ENCODE peak calls at places on chromosomes 2 and 18, in nine cellular contexts. K is HCT116, N is K562, G is Panc1, Y is stomach, J is upper lobe of left lung, E is HL-60, I is GM23338, L is sigmoid colon. O is an unnamed sample.

GRCh38 chr2:191270303-191271178 is 25.3 kb downstream of the MYO1B start:
- DNase-seq in K (no peak), N (no peak), G (no peak), Y (no peak), J (no peak), E (no peak), I (no peak), L (no peak), O (no peak)

GRCh38 chr18:58552057-58552461 is 76.8 kb downstream of the ALPK2 start:
- DNase-seq in K (no peak), N (no peak), G (no peak), Y (no peak), J (no peak), E (peak), I (no peak), L (no peak), O (no peak)

GRCh38 chr2:154963509-154963908 is 265.0 kb downstream of the KCNJ3 start:
- DNase-seq in K (no peak), N (no peak), G (no peak), Y (no peak), J (no peak), E (no peak), I (no peak), L (no peak), O (no peak)

GRCh38 chr2:190627881-190628412 is 20.9 kb upstream of the NAB1 start:
- DNase-seq in K (no peak), N (no peak), G (no peak), Y (no peak), J (no peak), E (no peak), I (peak), L (no peak), O (no peak)

GRCh38 chr2:65113229-65113628 is 16.7 kb downstream of the RAB1A start:
- DNase-seq in K (no peak), N (no peak), G (no peak), Y (no peak), J (no peak), E (no peak), I (no peak), L (no peak), O (no peak)

GRCh38 chr2:18399601-18400000 is 160.9 kb downstream of the RDH14 start:
- DNase-seq in K (no peak), N (no peak), G (no peak), Y (no peak), J (no peak), E (no peak), I (no peak), L (no peak), O (no peak)

GRCh38 chr2:20488136-20488705 is 41.3 kb downstream of the RHOB start:
- DNase-seq in K (no peak), N (no peak), G (no peak), Y (peak), J (peak), E (no peak), I (no peak), L (peak), O (no peak)

GRCh38 chr2:221283896-221284295 is 288.2 kb downstream of the EPHA4 start:
- DNase-seq in K (no peak), N (no peak), G (no peak), Y (no peak), J (no peak), E (no peak), I (no peak), L (no peak), O (no peak)

GRCh38 chr18:35409921-35410320 is 32.8 kb upstream of the ZNF396 start:
- DNase-seq in K (no peak), N (peak), G (no peak), Y (no peak), J (no peak), E (no peak), I (no peak), L (no peak), O (no peak)

GRCh38 chr2:75602724-75603342 is 42.1 kb upstream of the EVA1A start:
- DNase-seq in K (no peak), N (no peak), G (no peak), Y (no peak), J (peak), E (no peak), I (no peak), L (no peak), O (peak)

GRCh38 chr2:163247151-163247872 is 408.7 kb upstream of the KCNH7 start:
- DNase-seq in K (no peak), N (no peak), G (no peak), Y (no peak), J (no peak), E (no peak), I (peak), L (no peak), O (no peak)

GRCh38 chr18:50287028-50287440 is 458 bp downstream of the CXXC1 start:
- DNase-seq in K (no peak), N (no peak), G (no peak), Y (no peak), J (no peak), E (peak), I (no peak), L (peak), O (no peak)

GRCh38 chr2:191582355-191582754 is 95.6 kb upstream of the NABP1 start:
- DNase-seq in K (no peak), N (no peak), G (no peak), Y (no peak), J (no peak), E (no peak), I (no peak), L (no peak), O (no peak)

GRCh38 chr2:156437272-156437671 is 1.1 kb downstream of the GPD2 start:
- DNase-seq in K (no peak), N (peak), G (no peak), Y (peak), J (peak), E (peak), I (no peak), L (peak), O (no peak)

GRCh38 chr2:162085090-162085891 is 11.3 kb upstream of the DPP4 start:
- DNase-seq in K (no peak), N (no peak), G (no peak), Y (no peak), J (no peak), E (no peak), I (no peak), L (no peak), O (no peak)

GRCh38 chr2:41936751-41937463 is 110.9 kb upstream of the PKDCC start:
- DNase-seq in K (no peak), N (no peak), G (no peak), Y (no peak), J (no peak), E (no peak), I (no peak), L (no peak), O (no peak)

GRCh38 chr2:65504814-65505697 is 72.7 kb upstream of the SPRED2 start:
- DNase-seq in K (no peak), N (no peak), G (no peak), Y (no peak), J (peak), E (no peak), I (no peak), L (no peak), O (no peak)

DNA sequence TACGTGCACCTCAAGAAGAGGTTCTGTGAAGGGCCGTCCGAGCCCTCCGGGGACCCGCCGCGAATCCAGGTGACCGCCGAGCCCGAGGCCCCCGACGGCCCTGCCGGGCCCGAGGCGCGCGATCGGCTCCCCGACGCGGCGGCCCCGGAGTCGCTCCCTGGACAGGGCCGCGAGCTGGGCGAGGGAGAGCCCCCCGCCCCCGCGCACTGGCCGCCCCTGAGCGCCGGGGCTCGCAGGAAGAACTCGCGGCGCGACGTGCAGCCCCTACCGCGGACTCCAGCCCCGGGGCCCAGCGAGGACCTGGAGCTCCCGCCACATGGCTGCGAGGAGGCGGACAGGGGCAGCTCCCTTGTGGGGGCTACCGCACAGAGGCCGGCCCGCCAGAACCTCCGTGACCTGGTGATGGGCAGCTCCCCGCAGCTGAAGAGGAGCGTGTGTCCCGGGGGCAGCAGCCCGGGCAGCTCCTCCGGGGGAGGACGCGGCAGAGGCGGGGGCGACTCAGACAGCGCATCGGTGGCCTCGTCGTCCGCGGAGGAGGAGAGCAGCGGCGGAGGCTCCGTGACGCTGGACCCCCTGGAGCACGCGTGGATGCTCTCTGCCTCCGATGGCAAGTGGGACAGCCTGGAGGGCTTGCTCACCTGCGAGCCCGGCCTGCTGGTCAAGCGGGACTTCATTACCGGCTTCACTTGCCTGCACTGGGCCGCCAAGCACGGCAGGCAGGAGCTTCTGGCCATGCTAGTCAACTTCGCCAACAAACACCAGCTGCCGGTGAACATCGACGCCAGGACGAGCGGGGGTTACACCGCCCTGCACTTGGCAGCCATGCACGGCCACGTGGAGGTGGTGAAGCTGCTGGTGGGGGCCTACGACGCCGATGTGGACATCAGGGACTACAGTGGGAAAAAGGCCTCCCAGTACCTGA is 812 bp downstream of the SOWAHC start:
- DNase-seq in K (no peak), N (no peak), G (no peak), Y (no peak), J (no peak), E (no peak), I (peak), L (peak), O (no peak)
- H3K27ac ChIP-seq in K (peak), N (no peak), G (peak), Y (peak), J (peak), E (no peak), I (no peak), L (peak), O (peak)

DNA sequence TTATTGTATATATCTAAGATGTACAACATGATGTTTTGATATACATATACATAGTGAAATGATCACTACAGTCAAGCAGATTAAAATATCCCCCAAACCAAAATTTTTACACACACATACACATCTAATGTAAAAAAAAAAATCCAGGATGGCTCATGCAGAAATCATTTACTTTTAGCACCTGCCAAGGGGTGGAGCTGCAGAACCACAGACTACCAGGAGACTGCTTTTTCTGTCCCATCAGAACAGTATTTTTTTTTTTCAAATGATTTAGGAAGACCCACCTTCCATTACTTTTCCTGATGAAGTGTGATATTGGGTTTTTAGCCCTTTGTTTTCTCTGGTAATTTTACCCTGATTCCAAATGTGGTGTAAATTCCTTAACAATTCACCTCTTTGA is 61.9 kb downstream of the AQP4 start:
- DNase-seq in K (no peak), N (no peak), G (no peak), Y (no peak), J (no peak), E (no peak), I (peak), L (no peak), O (no peak)
- TF ChIP-seq CTCF in K (no peak), N (no peak), G (no peak), Y (no peak), J (no peak), E (no peak), I (peak), L (no peak), O (no peak)

DNA sequence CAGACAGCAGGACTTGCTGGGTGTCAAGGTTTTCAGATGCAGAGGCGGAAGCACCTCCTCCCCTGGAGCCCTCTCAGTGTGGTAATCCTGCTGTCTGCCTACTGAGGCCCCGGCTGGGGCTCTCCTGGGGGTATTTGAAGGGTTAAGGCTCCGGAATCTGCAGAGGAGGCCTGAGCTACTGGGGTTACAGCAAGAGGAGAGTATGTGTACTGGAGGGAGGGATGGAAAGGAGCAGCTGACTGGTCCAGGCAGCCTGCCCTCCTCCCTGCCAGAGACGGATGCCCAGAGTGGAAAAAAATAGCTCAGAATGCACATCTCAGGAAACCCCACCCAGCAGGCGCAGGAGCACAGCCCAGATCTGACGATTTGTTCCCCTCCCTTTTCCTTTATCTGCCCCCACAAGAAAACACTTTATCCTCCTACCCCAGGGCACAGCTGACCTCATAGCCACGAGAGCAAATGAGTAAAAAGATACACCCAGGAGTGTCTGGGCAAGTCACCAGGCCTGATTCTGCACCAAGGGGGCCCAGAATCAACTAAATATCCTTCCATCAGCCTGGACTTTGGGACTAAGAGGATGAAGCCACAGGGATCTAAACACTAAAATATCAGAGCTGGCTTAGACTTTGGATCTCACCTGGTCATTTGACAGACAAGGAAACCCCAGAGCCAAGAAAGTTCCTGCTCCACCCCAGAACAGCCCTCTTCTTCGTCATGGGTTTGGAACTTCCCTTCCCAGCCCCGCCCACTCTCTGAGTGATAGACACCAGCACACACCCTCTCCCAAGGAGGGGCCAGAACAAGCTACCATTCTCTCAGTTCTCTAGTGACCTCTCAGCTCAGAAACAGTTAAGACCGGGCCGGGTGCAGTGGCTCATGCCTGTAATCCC is 5.5 kb downstream of the TMBIM1 start:
- DNase-seq in K (peak), N (peak), G (peak), Y (peak), J (peak), E (peak), I (peak), L (peak), O (peak)
- TF ChIP-seq POLR2AphosphoS5 in K (peak), N (no peak), G (no peak), Y (peak), J (peak), E (peak), I (no peak), L (peak), O (peak)

DNA sequence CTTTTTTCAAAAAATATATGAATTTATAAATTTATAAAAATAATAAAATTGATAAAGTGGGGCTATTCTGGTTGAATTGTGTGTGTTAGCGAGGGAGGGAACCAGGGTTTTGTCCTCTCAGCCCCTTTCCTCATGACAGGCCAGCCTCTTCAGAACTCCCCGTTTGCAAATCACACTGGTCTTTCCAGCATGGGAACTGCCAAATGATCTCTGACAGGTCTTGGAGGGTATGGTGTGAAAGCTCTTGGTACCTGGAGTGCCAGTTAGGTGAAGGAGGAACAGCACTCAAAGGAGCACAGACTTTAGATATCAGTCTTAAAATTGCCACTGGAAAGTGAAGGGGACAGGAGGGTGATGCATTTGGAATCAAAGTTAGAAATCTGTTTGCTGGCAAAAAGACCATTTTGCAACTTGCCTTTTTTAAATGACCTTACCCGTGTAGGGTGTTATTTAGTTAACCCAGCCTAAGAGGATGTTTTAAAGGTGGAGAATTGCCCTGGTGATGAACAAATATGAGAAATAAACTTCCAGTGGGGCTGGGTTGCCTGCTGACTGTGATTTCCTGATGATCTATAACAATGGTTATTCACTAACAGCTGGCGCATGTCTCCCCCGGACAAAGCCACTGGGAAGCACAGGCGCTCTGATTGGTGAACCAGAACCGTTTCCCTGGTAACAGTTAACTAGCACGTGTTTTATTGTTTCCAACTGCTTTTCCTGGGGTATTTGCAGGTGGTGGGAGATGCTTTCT is 85.3 kb upstream of the EFEMP1 start:
- DNase-seq in K (no peak), N (no peak), G (no peak), Y (no peak), J (no peak), E (no peak), I (peak), L (peak), O (no peak)
- H3K27ac ChIP-seq in K (no peak), N (no peak), G (no peak), Y (no peak), J (no peak), E (no peak), I (no peak), L (peak), O (no peak)